ENCODE peak calls at places on chromosomes 6 and 20, in seven cellular contexts. Z, L, A, J, M, P and C are unnamed samples.
A peak's percentile ranks its signal among the peaks of the same experiment; 100 is the strongest.

GRCh38 chr6:159217595-159218275 is 48.5 kb downstream of the FNDC1 start:
- DNase-seq in P (peak; percentile 21), L (peak; percentile 54), M (no peak), J (peak; percentile 65), Z (peak; percentile 67), A (no peak), C (peak; percentile 70)

GRCh38 chr6:166999845-167000253 is 652 bp downstream of the CEP43 start:
- DNase-seq in M (no peak), A (no peak), J (peak; percentile 6), P (no peak), Z (no peak), L (peak; percentile 73), C (no peak)

GRCh38 chr20:58995461-58996225 is 11.4 kb downstream of the CTSZ start:
- DNase-seq in M (no peak), J (no peak), L (no peak), Z (no peak), A (no peak), P (no peak), C (no peak)

GRCh38 chr20:49185071-49185757 is 2.9 kb downstream of the STAU1 start:
- DNase-seq in P (no peak), L (no peak), J (no peak), A (no peak), M (no peak), Z (no peak), C (no peak)

GRCh38 chr6:160069050-160069454 is 52.6 kb upstream of the SLC22A1 start:
- DNase-seq in P (no peak), A (no peak), L (no peak), J (no peak), M (no peak), Z (peak; percentile 56), C (peak; percentile 58)

GRCh38 chr20:49942303-49942702 is 6.1 kb downstream of the RNF114 start:
- DNase-seq in A (no peak), J (no peak), M (no peak), P (no peak), Z (no peak), L (no peak), C (no peak)

GRCh38 chr6:115573866-115574265 is 486.8 kb downstream of the FRK start:
- DNase-seq in L (no peak), J (peak; percentile 0), Z (no peak), A (no peak), P (peak; percentile 15), M (no peak), C (no peak)

GRCh38 chr6:71197267-71197666 is 91.3 kb upstream of the OGFRL1 start:
- DNase-seq in L (no peak), Z (no peak), P (peak; percentile 49), M (no peak), A (no peak), J (peak; percentile 50), C (no peak)

GRCh38 chr6:82741996-82742385 is 323.6 kb downstream of the UBE3D start:
- DNase-seq in P (no peak), A (no peak), M (no peak), Z (no peak), J (no peak), L (no peak), C (no peak)

GRCh38 chr6:99746261-99746895 is 139.7 kb downstream of the PRDM13 start:
- DNase-seq in M (no peak), J (peak; percentile 80), Z (peak; percentile 48), A (no peak), P (peak; percentile 74), L (peak; percentile 51), C (peak; percentile 43)

GRCh38 chr6:91352878-91353277 is 766.0 kb upstream of the MAP3K7 start:
- DNase-seq in A (no peak), Z (no peak), M (no peak), P (no peak), L (no peak), J (no peak), C (no peak)

GRCh38 chr20:23118144-23118543 is 32.0 kb upstream of the CD93 start:
- DNase-seq in Z (peak; percentile 74), J (no peak), L (no peak), A (no peak), M (no peak), P (no peak), C (peak; percentile 67)

GRCh38 chr6:170147056-170147787 is 143.7 kb downstream of the DLL1 start:
- DNase-seq in A (no peak), P (no peak), L (peak; percentile 46), Z (no peak), J (no peak), M (peak; percentile 38), C (no peak)

GRCh38 chr6:125940691-125941090 is 15.9 kb upstream of the HINT3 start:
- DNase-seq in A (no peak), L (no peak), M (no peak), J (no peak), Z (no peak), P (peak; percentile 32), C (no peak)

GRCh38 chr6:146361367-146361924 is 182.2 kb upstream of the RAB32 start:
- DNase-seq in M (no peak), A (no peak), P (no peak), J (peak; percentile 32), L (no peak), Z (no peak), C (no peak)

GRCh38 chr6:146355521-146356100 is 188.0 kb upstream of the RAB32 start:
- DNase-seq in J (no peak), M (no peak), L (no peak), Z (no peak), P (no peak), A (no peak), C (no peak)

GRCh38 chr6:146358341-146359046 is 185.1 kb upstream of the RAB32 start:
- DNase-seq in A (no peak), J (peak; percentile 68), M (no peak), Z (no peak), P (no peak), L (no peak), C (no peak)

GRCh38 chr6:146357578-146358340 is 185.9 kb upstream of the RAB32 start:
- DNase-seq in P (peak; percentile 27), L (no peak), J (peak; percentile 92), M (no peak), A (no peak), Z (no peak), C (no peak)

GRCh38 chr6:146359123-146359522 is 184.5 kb upstream of the RAB32 start:
- DNase-seq in M (no peak), J (peak; percentile 25), P (no peak), Z (no peak), L (no peak), A (no peak), C (no peak)
- TF ChIP-seq CTCF in M (no peak), J (no peak), P (no peak), Z (no peak), L (no peak), A (no peak), C (no peak)

DNA sequence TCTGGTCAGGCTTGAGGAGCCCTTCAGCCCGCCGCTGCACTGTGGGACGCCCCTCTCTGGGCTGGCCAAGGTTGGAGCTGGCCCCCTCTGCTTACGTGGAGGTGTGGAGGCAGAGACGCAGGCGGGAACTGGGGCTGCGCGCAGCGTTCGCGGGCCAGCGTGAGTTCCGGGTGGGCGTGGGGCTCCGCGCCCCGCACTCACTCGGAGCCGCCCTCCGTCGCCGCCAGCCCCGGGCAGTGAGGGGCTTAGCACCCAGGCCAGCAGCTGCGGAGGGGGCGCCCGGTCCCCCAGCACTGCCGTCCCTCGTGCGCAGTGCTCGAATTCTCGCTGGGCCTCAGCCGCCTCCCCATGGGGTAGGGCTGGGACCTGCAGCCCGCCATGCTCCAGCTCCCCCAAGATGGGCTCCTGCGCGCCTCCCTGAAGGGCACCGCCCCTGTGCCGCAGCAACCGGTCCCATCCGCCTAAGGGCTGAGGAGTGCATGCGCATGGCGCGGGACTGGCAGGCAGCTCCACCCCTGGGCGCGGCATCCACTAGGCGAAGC is 695.9 kb downstream of the EPHA7 start:
- DNase-seq in Z (peak; percentile 54), P (no peak), M (no peak), A (no peak), J (peak; percentile 40), L (no peak), C (no peak)
- TF ChIP-seq CTCF in Z (no peak), P (no peak), M (no peak), A (no peak), J (no peak), L (no peak), C (no peak)

GRCh38 chr20:54220722-54221121 is 12.8 kb downstream of the PFDN4 start:
- DNase-seq in L (no peak), M (no peak), Z (no peak), P (no peak), A (no peak), J (no peak), C (no peak)

GRCh38 chr20:54221383-54221782 is 13.5 kb downstream of the PFDN4 start:
- DNase-seq in Z (no peak), L (peak; percentile 74), P (no peak), A (no peak), J (no peak), M (no peak), C (no peak)

GRCh38 chr20:54217762-54218161 is 9.9 kb downstream of the PFDN4 start:
- DNase-seq in Z (no peak), A (no peak), M (no peak), J (no peak), P (no peak), L (no peak), C (no peak)

GRCh38 chr20:54218470-54218869 is 10.6 kb downstream of the PFDN4 start:
- DNase-seq in Z (no peak), A (no peak), M (no peak), L (no peak), P (no peak), J (no peak), C (no peak)

GRCh38 chr20:54219751-54220426 is 12.0 kb downstream of the PFDN4 start:
- DNase-seq in J (peak; percentile 52), P (peak; percentile 63), M (no peak), Z (no peak), L (no peak), A (no peak), C (no peak)
- TF ChIP-seq CTCF in J (peak; percentile 78), P (peak; percentile 76), M (no peak), Z (peak; percentile 25), L (peak; percentile 51), A (peak; percentile 44), C (peak; percentile 38)

GRCh38 chr6:32170294-32170693 is 5.6 kb downstream of the AGPAT1 start:
- DNase-seq in J (no peak), M (no peak), Z (no peak), L (no peak), A (no peak), P (no peak), C (no peak)

GRCh38 chr6:32168807-32169206 is 4.4 kb downstream of the EGFL8 start:
- DNase-seq in J (no peak), L (no peak), Z (no peak), M (no peak), P (peak; percentile 12), A (no peak), C (no peak)

GRCh38 chr6:32167761-32168262 is 3.4 kb downstream of the EGFL8 start:
- DNase-seq in M (no peak), L (no peak), J (no peak), P (no peak), Z (no peak), A (no peak), C (no peak)

GRCh38 chr6:32168350-32168749 is 4.0 kb downstream of the EGFL8 start:
- DNase-seq in Z (no peak), P (no peak), J (no peak), A (no peak), M (no peak), L (no peak), C (no peak)

DNA sequence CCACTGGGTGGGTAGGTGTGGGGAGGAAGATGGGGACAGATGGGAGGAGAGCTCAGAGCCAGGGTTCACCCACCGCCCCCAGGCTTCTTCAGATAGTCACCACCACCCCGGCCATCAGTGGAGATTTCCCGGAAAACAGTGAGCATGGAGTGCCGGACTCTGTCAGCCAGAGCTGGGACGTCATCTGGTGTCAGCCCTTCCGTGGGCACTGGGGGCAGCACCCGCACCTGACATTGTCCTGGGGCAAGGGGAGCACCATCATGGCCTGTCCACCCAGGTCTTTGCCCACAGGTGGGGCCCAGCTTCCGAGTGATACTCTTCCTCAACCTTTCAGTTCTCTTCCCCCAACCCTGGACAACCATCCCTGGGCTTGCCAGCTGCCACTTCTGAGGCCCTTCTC is 4.8 kb downstream of the EGFL8 start:
- DNase-seq in M (no peak), L (no peak), P (no peak), J (no peak), A (no peak), Z (no peak), C (no peak)
- TF ChIP-seq CTCF in M (no peak), L (no peak), P (no peak), J (no peak), A (no peak), Z (no peak), C (no peak)